ENCODE peak calls at places on chromosomes 12 and 14, in eight cellular contexts. Y is nephron progenitor cell; M is effector memory CD8-positive, alpha-beta T cell; Z is Kasumi-1; X is upper lobe of right lung; S is stromal cell of bone marrow; N is H54; F is AG09309. L is an unnamed sample.

GRCh38 chr14:90132821-90133570 is 71.2 kb downstream of the KCNK13 start:
- DNase-seq in Y (no peak), M (no peak), Z (peak; percentile 41), X (no peak), S (no peak), N (no peak), F (no peak), L (no peak)

GRCh38 chr12:89236237-89236636 is 116.1 kb downstream of the DUSP6 start:
- DNase-seq in Y (no peak), M (no peak), Z (peak; percentile 9), X (no peak), S (no peak), N (no peak), F (no peak), L (no peak)

GRCh38 chr14:65137648-65138317 is 35.5 kb upstream of the MAX start:
- DNase-seq in Y (no peak), M (no peak), Z (no peak), X (no peak), S (peak; percentile 21), N (no peak), F (no peak), L (no peak)

GRCh38 chr14:105710119-105711057 is 184.0 kb downstream of the TMEM121 start:
- DNase-seq in Y (no peak), M (no peak), Z (no peak), X (peak; percentile 52), S (no peak), N (no peak), F (no peak), L (no peak)

GRCh38 chr12:3131129-3131528 is 54.0 kb downstream of the TSPAN9 start:
- DNase-seq in Y (no peak), M (no peak), Z (no peak), X (no peak), S (no peak), N (no peak), F (no peak), L (no peak)

GRCh38 chr14:71733210-71733883 is 198.9 kb upstream of the RGS6 start:
- DNase-seq in Y (no peak), M (no peak), Z (no peak), X (no peak), S (peak; percentile 45), N (no peak), F (peak; percentile 46), L (no peak)

GRCh38 chr14:85529803-85530574 is at the start of gene FLRT2:
- DNase-seq in Y (peak; percentile 37), M (no peak), Z (no peak), X (peak; percentile 72), S (no peak), N (no peak), F (no peak), L (peak; percentile 70)

GRCh38 chr14:91154851-91155625 is 41.2 kb downstream of the DGLUCY start:
- DNase-seq in Y (peak; percentile 9), M (peak; percentile 56), Z (peak; percentile 50), X (no peak), S (peak; percentile 32), N (no peak), F (no peak), L (no peak)

GRCh38 chr12:121232977-121233627 is 23.2 kb downstream of the P2RX4 start:
- DNase-seq in Y (no peak), M (no peak), Z (no peak), X (no peak), S (no peak), N (no peak), F (no peak), L (no peak)

GRCh38 chr14:76591270-76591669 is 170.0 kb upstream of the VASH1 start:
- DNase-seq in Y (peak; percentile 11), M (no peak), Z (no peak), X (no peak), S (no peak), N (no peak), F (no peak), L (no peak)